ENCODE peak calls at places on chromosomes 2 and 18, in four cellular contexts. U is K562, S is SK-N-SH, Q is A549. M is an unnamed sample.

GRCh38 chr18:5155180-5155906 is 41.7 kb downstream of the AKAIN1 start:
- DNase-seq in U (no peak), S (no peak), Q (no peak), M (no peak)

GRCh38 chr2:226995625-226996041 is 159.8 kb downstream of the RHBDD1 start:
- DNase-seq in U (no peak), S (no peak), Q (no peak), M (no peak)

GRCh38 chr2:106085441-106085911 is 108.6 kb downstream of the UXS1 start:
- DNase-seq in U (no peak), S (no peak), Q (no peak), M (no peak)

GRCh38 chr2:392921-393270 is 105.0 kb upstream of the ALKAL2 start:
- DNase-seq in U (no peak), S (no peak), Q (no peak), M (no peak)

GRCh38 chr2:111661286-111661940 is 222.6 kb downstream of the ANAPC1 start:
- DNase-seq in U (no peak), S (no peak), Q (no peak), M (no peak)

GRCh38 chr2:100240386-100240785 is 81.9 kb downstream of the LONRF2 start:
- DNase-seq in U (no peak), S (no peak), Q (no peak), M (no peak)

GRCh38 chr2:28801726-28802125 is 8.9 kb upstream of the SPDYA start:
- DNase-seq in U (no peak), S (no peak), Q (no peak), M (no peak)

GRCh38 chr18:22466608-22467390 is 49.1 kb upstream of the CTAGE1 start:
- DNase-seq in U (no peak), S (no peak), Q (peak), M (no peak)

GRCh38 chr2:11030909-11031308 is 119.2 kb downstream of the KCNF1 start:
- DNase-seq in U (no peak), S (no peak), Q (no peak), M (no peak)

GRCh38 chr2:72214429-72215143 is 66.9 kb upstream of the CYP26B1 start:
- DNase-seq in U (no peak), S (no peak), Q (no peak), M (no peak)

GRCh38 chr2:174108579-174108978 is 139.8 kb downstream of the OLA1 start:
- DNase-seq in U (no peak), S (no peak), Q (no peak), M (no peak)

GRCh38 chr2:64854773-64855237 is 134.4 kb upstream of the SLC1A4 start:
- DNase-seq in U (peak), S (no peak), Q (no peak), M (no peak)

GRCh38 chr2:5690231-5690630 is 2.0 kb upstream of the SOX11 start:
- DNase-seq in U (no peak), S (no peak), Q (no peak), M (no peak)

GRCh38 chr2:217972037-217972436 is 30.8 kb downstream of the TNS1 start:
- DNase-seq in U (no peak), S (no peak), Q (no peak), M (no peak)

GRCh38 chr18:12394428-12394827 is 13.3 kb upstream of the PRELID3A start:
- DNase-seq in U (no peak), S (no peak), Q (no peak), M (peak)

GRCh38 chr2:11744631-11745394 is 1.6 kb upstream of the LPIN1 start:
- DNase-seq in U (peak), S (peak), Q (peak), M (no peak)

GRCh38 chr2:64609229-64609994 is 44.3 kb downstream of the SERTAD2 start:
- DNase-seq in U (peak), S (peak), Q (peak), M (peak)

GRCh38 chr2:147255812-147256211 is 589.0 kb upstream of the ACVR2A start:
- DNase-seq in U (no peak), S (no peak), Q (no peak), M (no peak)

GRCh38 chr2:104969564-104969963 is 68.3 kb upstream of the MRPS9 start:
- DNase-seq in U (peak), S (no peak), Q (no peak), M (no peak)

GRCh38 chr18:10130626-10131025 is 216.8 kb downstream of the VAPA start:
- DNase-seq in U (no peak), S (no peak), Q (no peak), M (no peak)

GRCh38 chr2:151766421-151767153 is 32.3 kb upstream of the NEB start:
- DNase-seq in U (peak), S (no peak), Q (no peak), M (no peak)

GRCh38 chr2:6917071-6917760 is at the start of gene RNF144A:
- DNase-seq in U (peak), S (peak), Q (peak), M (no peak)

GRCh38 chr2:71150082-71150816 is 19.8 kb downstream of the MPHOSPH10 start:
- DNase-seq in U (no peak), S (no peak), Q (no peak), M (no peak)

GRCh38 chr2:47309952-47310800 is 92.8 kb upstream of the MSH2 start:
- DNase-seq in U (peak), S (no peak), Q (no peak), M (no peak)

GRCh38 chr2:42098571-42099430 is 51.0 kb downstream of the PKDCC start:
- DNase-seq in U (no peak), S (no peak), Q (no peak), M (no peak)

GRCh38 chr18:32271649-32272324 is 81.9 kb downstream of the MEP1B start:
- DNase-seq in U (peak), S (peak), Q (peak), M (no peak)

GRCh38 chr18:8695932-8696510 is 9.3 kb upstream of the MTCL1 start:
- DNase-seq in U (no peak), S (no peak), Q (no peak), M (no peak)
- TF ChIP-seq CHD2 in U (no peak), S (no peak), Q (no peak), M (no peak)

GRCh38 chr2:172307800-172308199 is 119.6 kb upstream of the ITGA6 start:
- DNase-seq in U (no peak), S (no peak), Q (no peak), M (no peak)
- TF ChIP-seq CHD2 in U (no peak), S (no peak), Q (no peak), M (no peak)

GRCh38 chr2:240224676-240225075 is 84.2 kb upstream of the OTOS start:
- DNase-seq in U (no peak), S (no peak), Q (no peak), M (no peak)
- TF ChIP-seq CHD2 in U (no peak), S (no peak), Q (no peak), M (no peak)

GRCh38 chr2:30165050-30165520 is 18.3 kb downstream of the YPEL5 start:
- DNase-seq in U (peak), S (peak), Q (peak), M (peak)

GRCh38 chr2:30162821-30163220 is 16.0 kb downstream of the YPEL5 start:
- DNase-seq in U (no peak), S (no peak), Q (no peak), M (no peak)

GRCh38 chr2:30164131-30164925 is 17.5 kb downstream of the YPEL5 start:
- DNase-seq in U (no peak), S (no peak), Q (no peak), M (no peak)

GRCh38 chr2:30161929-30162328 is 15.1 kb downstream of the YPEL5 start:
- DNase-seq in U (no peak), S (no peak), Q (no peak), M (no peak)

GRCh38 chr2:30165617-30166016 is 18.8 kb downstream of the YPEL5 start:
- DNase-seq in U (no peak), S (no peak), Q (no peak), M (no peak)
- TF ChIP-seq CHD2 in U (no peak), S (no peak), Q (no peak), M (no peak)

GRCh38 chr2:54553075-54553474 is 96.9 kb downstream of the SPTBN1 start:
- DNase-seq in U (no peak), S (no peak), Q (no peak), M (no peak)
- TF ChIP-seq CHD2 in U (no peak), S (no peak), Q (no peak), M (no peak)

M was measured in H1.